ENCODE peak calls at places on chromosomes 5 and 9, in eight cellular contexts. One of them, this sample, is unnamed.

GRCh38 chr9:89153618-89154017 is 25.0 kb downstream of the SHC3 start:
- DNase-seq in body of pancreas: no peak
- DNase-seq in neural progenitor cell: no peak
- DNase-seq in esophagus squamous epithelium: no peak
- DNase-seq in prostate gland: no peak
- DNase-seq in cardiac muscle cell: no peak
- DNase-seq in heart left ventricle: no peak
- DNase-seq in K562: no peak
- DNase-seq in this sample: no peak

GRCh38 chr9:95626885-95627558 is 110.3 kb upstream of the PTCH1 start:
- DNase-seq in neural progenitor cell: no peak
- DNase-seq in cardiac muscle cell: no peak
- DNase-seq in K562: no peak
- DNase-seq in body of pancreas: peak; percentile 38
- DNase-seq in esophagus squamous epithelium: no peak
- DNase-seq in prostate gland: no peak
- DNase-seq in heart left ventricle: peak; percentile 66
- DNase-seq in this sample: no peak

GRCh38 chr5:142545653-142546322 is 140.1 kb downstream of the FGF1 start:
- DNase-seq in heart left ventricle: no peak
- DNase-seq in K562: no peak
- DNase-seq in neural progenitor cell: no peak
- DNase-seq in prostate gland: no peak
- DNase-seq in cardiac muscle cell: no peak
- DNase-seq in body of pancreas: no peak
- DNase-seq in esophagus squamous epithelium: no peak
- DNase-seq in this sample: no peak

GRCh38 chr5:131640043-131640856 is 5.2 kb upstream of the RAPGEF6 start:
- DNase-seq in heart left ventricle: no peak
- DNase-seq in K562: peak; percentile 36
- DNase-seq in cardiac muscle cell: no peak
- DNase-seq in prostate gland: no peak
- DNase-seq in esophagus squamous epithelium: no peak
- DNase-seq in body of pancreas: no peak
- DNase-seq in neural progenitor cell: peak; percentile 42
- DNase-seq in this sample: no peak

GRCh38 chr5:143554194-143554717 is 150.8 kb upstream of the NR3C1 start:
- DNase-seq in neural progenitor cell: no peak
- DNase-seq in prostate gland: no peak
- DNase-seq in body of pancreas: no peak
- DNase-seq in cardiac muscle cell: no peak
- DNase-seq in heart left ventricle: no peak
- DNase-seq in K562: no peak
- DNase-seq in esophagus squamous epithelium: no peak
- DNase-seq in this sample: no peak

GRCh38 chr9:128702445-128702948 is at the start of gene PKN3:
- DNase-seq in cardiac muscle cell: peak; percentile 93
- DNase-seq in prostate gland: peak; percentile 72
- DNase-seq in neural progenitor cell: peak; percentile 95
- DNase-seq in body of pancreas: peak; percentile 88
- DNase-seq in esophagus squamous epithelium: no peak
- DNase-seq in K562: peak; percentile 90
- DNase-seq in heart left ventricle: peak; percentile 91
- DNase-seq in this sample: peak; percentile 99

GRCh38 chr5:68114641-68115040 is 100.9 kb upstream of the PIK3R1 start:
- DNase-seq in K562: no peak
- DNase-seq in neural progenitor cell: no peak
- DNase-seq in heart left ventricle: no peak
- DNase-seq in cardiac muscle cell: no peak
- DNase-seq in esophagus squamous epithelium: no peak
- DNase-seq in body of pancreas: no peak
- DNase-seq in prostate gland: no peak
- DNase-seq in this sample: no peak

GRCh38 chr5:56543431-56544385 is 271.6 kb upstream of the MAP3K1 start:
- DNase-seq in esophagus squamous epithelium: no peak
- DNase-seq in K562: no peak
- DNase-seq in prostate gland: no peak
- DNase-seq in heart left ventricle: no peak
- DNase-seq in cardiac muscle cell: no peak
- DNase-seq in body of pancreas: no peak
- DNase-seq in neural progenitor cell: no peak
- DNase-seq in this sample: no peak

DNA sequence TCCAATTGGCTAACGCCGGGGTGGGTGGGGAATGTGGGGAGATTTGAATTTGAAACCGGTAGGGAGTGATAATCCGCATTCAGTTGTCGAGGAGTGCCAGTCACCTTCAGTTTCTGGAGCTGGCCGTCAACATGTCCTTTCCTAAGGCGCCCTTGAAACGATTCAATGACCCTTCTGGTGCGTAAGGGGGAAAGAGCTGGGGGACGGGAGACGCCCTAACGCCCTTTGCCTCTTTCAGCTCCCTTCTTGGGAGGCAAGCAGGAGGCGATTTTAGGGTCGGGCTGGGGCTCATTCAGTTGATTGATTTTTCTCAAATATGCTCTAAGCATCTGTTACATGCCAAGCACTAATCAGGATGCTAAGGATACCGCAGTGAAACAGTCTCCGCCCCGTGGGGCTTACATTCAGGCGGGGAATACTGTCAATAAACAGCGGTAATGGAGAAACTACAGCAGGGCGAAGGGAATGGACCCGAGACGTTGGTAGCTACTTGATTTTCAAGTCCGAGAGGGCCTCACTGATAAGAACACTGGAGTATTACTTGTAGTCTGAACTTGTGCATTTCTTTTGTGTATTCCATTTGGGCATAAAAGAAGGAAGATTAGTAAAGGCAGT is at the start of gene HMMR:
- DNase-seq in prostate gland: no peak
- DNase-seq in esophagus squamous epithelium: no peak
- DNase-seq in body of pancreas: no peak
- DNase-seq in heart left ventricle: no peak
- DNase-seq in neural progenitor cell: peak; percentile 59
- DNase-seq in K562: no peak
- DNase-seq in cardiac muscle cell: peak; percentile 60
- DNase-seq in this sample: peak; percentile 18
- H3K36me3 ChIP-seq in prostate gland: no peaks in the 10 kb centered on the region
- H3K36me3 ChIP-seq in esophagus squamous epithelium: no peaks in the 10 kb centered on the region
- H3K36me3 ChIP-seq in body of pancreas: no peaks in the 10 kb centered on the region
- H3K36me3 ChIP-seq in heart left ventricle: no peaks in the 10 kb centered on the region
- H3K36me3 ChIP-seq in neural progenitor cell: peaks cover 28% of the 10 kb centered on the region
- H3K36me3 ChIP-seq in K562: peaks cover 34% of the 10 kb centered on the region
- H3K36me3 ChIP-seq in cardiac muscle cell: no peaks in the 10 kb centered on the region
- H3K36me3 ChIP-seq in this sample: peaks cover 7% of the 10 kb centered on the region

DNA sequence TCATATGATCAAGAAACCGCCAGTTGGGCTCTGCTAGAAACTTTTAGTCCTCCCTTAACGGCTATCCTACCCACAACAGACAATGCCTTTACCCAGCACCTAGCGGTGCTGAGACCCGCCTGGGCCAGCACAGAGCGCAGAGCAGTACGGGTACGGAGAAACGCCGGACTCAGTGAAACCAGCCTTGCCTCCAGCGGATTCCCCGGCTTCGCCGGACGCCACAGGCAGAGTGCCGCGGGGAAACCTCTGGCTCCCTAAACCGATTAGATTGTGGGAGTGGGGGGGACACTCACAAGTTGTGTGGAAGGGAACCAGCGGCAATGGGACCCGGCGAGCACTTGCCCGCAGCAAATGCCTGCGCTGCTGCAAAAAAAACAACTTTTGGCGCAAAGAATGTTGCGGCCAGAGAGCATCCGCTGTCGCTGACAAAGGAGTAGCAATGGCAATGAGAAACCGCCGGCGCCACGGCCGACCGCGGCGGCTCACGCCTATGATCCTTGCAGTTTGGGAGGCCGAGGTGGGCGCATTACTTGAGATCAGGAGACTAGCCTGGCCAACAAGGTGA is 88.2 kb downstream of the ANXA2R start:
- DNase-seq in cardiac muscle cell: no peak
- DNase-seq in body of pancreas: no peak
- DNase-seq in heart left ventricle: peak; percentile 31
- DNase-seq in esophagus squamous epithelium: no peak
- DNase-seq in K562: no peak
- DNase-seq in neural progenitor cell: no peak
- DNase-seq in prostate gland: no peak
- DNase-seq in this sample: no peak
- H3K4me3 ChIP-seq in cardiac muscle cell: no peak overlapping the region
- H3K4me3 ChIP-seq in body of pancreas: no peak overlapping the region
- H3K4me3 ChIP-seq in heart left ventricle: peak overlapping the region; percentile 63
- H3K4me3 ChIP-seq in esophagus squamous epithelium: peak overlapping the region; percentile 69
- H3K4me3 ChIP-seq in K562: no peak overlapping the region
- H3K4me3 ChIP-seq in neural progenitor cell: no peak overlapping the region
- H3K4me3 ChIP-seq in prostate gland: peak overlapping the region; percentile 29
- H3K4me3 ChIP-seq in this sample: no peak overlapping the region

DNA sequence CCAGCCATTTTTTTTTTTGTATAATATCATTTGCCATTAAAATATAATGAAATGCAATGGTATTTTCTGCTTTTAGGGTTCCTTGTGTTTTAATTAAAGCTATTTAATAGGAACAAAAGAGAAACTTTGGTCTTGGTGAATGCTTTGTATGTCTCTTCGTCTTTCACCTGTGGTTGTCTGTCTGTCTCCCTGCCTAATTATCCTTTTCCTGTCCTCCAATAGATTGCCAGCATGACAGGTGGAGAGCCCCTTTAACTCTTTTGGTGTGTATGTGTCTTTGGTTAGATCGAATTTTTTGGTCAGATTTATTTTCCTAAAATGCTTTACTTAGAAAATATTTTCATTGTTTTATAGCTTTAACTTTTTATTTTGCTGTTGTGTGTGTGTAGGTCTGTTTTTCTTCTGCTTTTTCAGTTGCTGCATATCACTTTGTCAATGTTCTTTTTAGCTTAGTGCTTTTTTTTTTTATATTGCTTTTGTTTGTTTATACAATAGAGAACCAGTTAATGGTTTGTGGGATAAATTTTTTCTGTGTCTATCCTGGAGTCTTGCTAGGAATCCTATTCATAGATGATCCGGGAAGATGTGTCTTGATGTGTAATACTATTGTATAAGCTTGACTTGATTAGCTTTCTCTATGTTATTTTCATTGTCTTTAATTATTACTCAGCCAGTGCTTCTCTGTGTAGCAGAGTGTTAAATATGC is 8.6 kb downstream of the CHMP5 start:
- DNase-seq in body of pancreas: no peak
- DNase-seq in K562: no peak
- DNase-seq in prostate gland: no peak
- DNase-seq in esophagus squamous epithelium: no peak
- DNase-seq in cardiac muscle cell: no peak
- DNase-seq in heart left ventricle: no peak
- DNase-seq in neural progenitor cell: no peak
- DNase-seq in this sample: no peak
- H3K36me3 ChIP-seq in body of pancreas: peaks cover 11% of the 10 kb centered on the region
- H3K36me3 ChIP-seq in K562: peaks cover 73% of the 10 kb centered on the region
- H3K36me3 ChIP-seq in prostate gland: no peaks in the 10 kb centered on the region
- H3K36me3 ChIP-seq in esophagus squamous epithelium: peaks cover 59% of the 10 kb centered on the region
- H3K36me3 ChIP-seq in cardiac muscle cell: peaks cover 75% of the 10 kb centered on the region
- H3K36me3 ChIP-seq in heart left ventricle: peaks cover 41% of the 10 kb centered on the region
- H3K36me3 ChIP-seq in neural progenitor cell: peaks cover 2% of the 10 kb centered on the region
- H3K36me3 ChIP-seq in this sample: peaks cover 19% of the 10 kb centered on the region

DNA sequence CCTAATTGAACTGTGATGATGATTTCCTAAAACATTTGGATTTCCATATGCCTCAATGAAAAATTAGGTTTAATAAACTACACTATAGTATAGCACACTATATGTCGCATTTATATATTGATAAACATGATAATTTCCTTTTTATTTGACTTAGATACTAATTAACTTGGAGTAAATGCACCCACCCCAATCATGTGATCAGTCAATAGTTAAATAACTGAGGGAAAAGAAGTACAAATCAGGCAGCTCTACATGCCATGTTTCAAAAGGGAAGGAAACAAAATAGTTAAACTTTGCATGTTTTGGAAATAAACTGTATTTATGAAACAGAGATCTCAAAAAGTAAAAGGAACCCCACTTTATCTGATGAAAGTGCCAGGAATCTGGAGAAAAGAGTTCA is 18.0 kb upstream of the GNE start:
- DNase-seq in neural progenitor cell: no peak
- DNase-seq in esophagus squamous epithelium: no peak
- DNase-seq in prostate gland: no peak
- DNase-seq in heart left ventricle: no peak
- DNase-seq in K562: no peak
- DNase-seq in body of pancreas: no peak
- DNase-seq in cardiac muscle cell: no peak
- DNase-seq in this sample: no peak
- H3K4me3 ChIP-seq in neural progenitor cell: no peak overlapping the region
- H3K4me3 ChIP-seq in esophagus squamous epithelium: peak overlapping the region; percentile 35
- H3K4me3 ChIP-seq in prostate gland: peak overlapping the region; percentile 2
- H3K4me3 ChIP-seq in heart left ventricle: peak overlapping the region; percentile 4
- H3K4me3 ChIP-seq in K562: no peak overlapping the region
- H3K4me3 ChIP-seq in body of pancreas: no peak overlapping the region
- H3K4me3 ChIP-seq in cardiac muscle cell: no peak overlapping the region
- H3K4me3 ChIP-seq in this sample: no peak overlapping the region